ENCODE peak calls at places on chromosome 14, in ten cellular contexts. One of them, this sample, is unnamed.

GRCh38 chr14:95098984-95099599 is 58.2 kb downstream of the DICER1 start:
- DNase-seq in esophagus squamous epithelium: no peak
- DNase-seq in nephron progenitor cell: peak; percentile 57
- DNase-seq in kidney epithelial cell: no peak
- DNase-seq in HepG2: peak; percentile 22
- DNase-seq in ovary: peak; percentile 44
- DNase-seq in ascending aorta: peak; percentile 75
- DNase-seq in lower leg skin: peak; percentile 91
- DNase-seq in Calu3: peak; percentile 41
- DNase-seq in HFF-Myc: peak; percentile 45
- DNase-seq in this sample: peak; percentile 41

GRCh38 chr14:106551265-106551664 is 1024.9 kb downstream of the TMEM121 start:
- DNase-seq in esophagus squamous epithelium: no peak
- DNase-seq in Calu3: peak; percentile 22
- DNase-seq in ovary: no peak
- DNase-seq in HepG2: no peak
- DNase-seq in nephron progenitor cell: no peak
- DNase-seq in lower leg skin: no peak
- DNase-seq in kidney epithelial cell: no peak
- DNase-seq in HFF-Myc: no peak
- DNase-seq in ascending aorta: no peak
- DNase-seq in this sample: no peak

GRCh38 chr14:59634617-59635016 is 58.0 kb upstream of the CCDC175 start:
- DNase-seq in ovary: no peak
- DNase-seq in lower leg skin: no peak
- DNase-seq in nephron progenitor cell: no peak
- DNase-seq in ascending aorta: no peak
- DNase-seq in kidney epithelial cell: no peak
- DNase-seq in HepG2: no peak
- DNase-seq in HFF-Myc: no peak
- DNase-seq in Calu3: no peak
- DNase-seq in esophagus squamous epithelium: no peak
- DNase-seq in this sample: no peak

GRCh38 chr14:39228509-39229221 is 5.0 kb upstream of the MIA2 start:
- DNase-seq in lower leg skin: no peak
- DNase-seq in nephron progenitor cell: no peak
- DNase-seq in ovary: no peak
- DNase-seq in HFF-Myc: no peak
- DNase-seq in HepG2: no peak
- DNase-seq in ascending aorta: no peak
- DNase-seq in esophagus squamous epithelium: no peak
- DNase-seq in Calu3: no peak
- DNase-seq in kidney epithelial cell: no peak
- DNase-seq in this sample: no peak

GRCh38 chr14:95493976-95494375 is 22.5 kb downstream of the SYNE3 start:
- DNase-seq in lower leg skin: no peak
- DNase-seq in ascending aorta: no peak
- DNase-seq in esophagus squamous epithelium: no peak
- DNase-seq in ovary: no peak
- DNase-seq in kidney epithelial cell: no peak
- DNase-seq in HepG2: no peak
- DNase-seq in nephron progenitor cell: no peak
- DNase-seq in HFF-Myc: no peak
- DNase-seq in Calu3: no peak
- DNase-seq in this sample: no peak

GRCh38 chr14:94173471-94173884 is 644 bp upstream of the PPP4R4 start:
- DNase-seq in lower leg skin: no peak
- DNase-seq in Calu3: peak; percentile 5
- DNase-seq in esophagus squamous epithelium: no peak
- DNase-seq in nephron progenitor cell: no peak
- DNase-seq in HepG2: no peak
- DNase-seq in ascending aorta: no peak
- DNase-seq in kidney epithelial cell: peak; percentile 21
- DNase-seq in ovary: no peak
- DNase-seq in HFF-Myc: no peak
- DNase-seq in this sample: no peak

GRCh38 chr14:93009471-93010117 is 86.6 kb downstream of the CHGA start:
- DNase-seq in kidney epithelial cell: no peak
- DNase-seq in ascending aorta: no peak
- DNase-seq in nephron progenitor cell: no peak
- DNase-seq in ovary: no peak
- DNase-seq in Calu3: no peak
- DNase-seq in HepG2: no peak
- DNase-seq in HFF-Myc: no peak
- DNase-seq in lower leg skin: peak; percentile 90
- DNase-seq in esophagus squamous epithelium: no peak
- DNase-seq in this sample: no peak

GRCh38 chr14:23555882-23556699 is at the start of gene THTPA:
- DNase-seq in lower leg skin: peak; percentile 98
- DNase-seq in Calu3: peak; percentile 89
- DNase-seq in esophagus squamous epithelium: peak; percentile 58
- DNase-seq in kidney epithelial cell: peak; percentile 73
- DNase-seq in ascending aorta: peak; percentile 96
- DNase-seq in ovary: peak; percentile 91
- DNase-seq in HFF-Myc: peak; percentile 62
- DNase-seq in nephron progenitor cell: peak; percentile 94
- DNase-seq in HepG2: peak; percentile 96
- DNase-seq in this sample: peak; percentile 53

GRCh38 chr14:71341160-71341559 is 433.9 kb downstream of the PCNX1 start:
- DNase-seq in HFF-Myc: no peak
- DNase-seq in ovary: no peak
- DNase-seq in Calu3: no peak
- DNase-seq in lower leg skin: no peak
- DNase-seq in ascending aorta: no peak
- DNase-seq in esophagus squamous epithelium: no peak
- DNase-seq in nephron progenitor cell: no peak
- DNase-seq in HepG2: no peak
- DNase-seq in kidney epithelial cell: no peak
- DNase-seq in this sample: no peak

GRCh38 chr14:92493492-92493891 is 20.1 kb upstream of the RIN3 start:
- DNase-seq in ovary: no peak
- DNase-seq in lower leg skin: peak; percentile 81
- DNase-seq in HepG2: no peak
- DNase-seq in Calu3: no peak
- DNase-seq in esophagus squamous epithelium: no peak
- DNase-seq in ascending aorta: peak; percentile 48
- DNase-seq in kidney epithelial cell: no peak
- DNase-seq in HFF-Myc: no peak
- DNase-seq in nephron progenitor cell: no peak
- DNase-seq in this sample: no peak

GRCh38 chr14:75864352-75864751 is 117.4 kb downstream of the TGFB3 start:
- DNase-seq in lower leg skin: no peak
- DNase-seq in HFF-Myc: no peak
- DNase-seq in ovary: no peak
- DNase-seq in ascending aorta: no peak
- DNase-seq in esophagus squamous epithelium: no peak
- DNase-seq in HepG2: no peak
- DNase-seq in Calu3: no peak
- DNase-seq in kidney epithelial cell: no peak
- DNase-seq in nephron progenitor cell: no peak
- DNase-seq in this sample: no peak

GRCh38 chr14:74083784-74084276 is 423 bp downstream of the ALDH6A1 start:
- DNase-seq in nephron progenitor cell: no peak
- DNase-seq in ascending aorta: no peak
- DNase-seq in lower leg skin: no peak
- DNase-seq in esophagus squamous epithelium: no peak
- DNase-seq in Calu3: no peak
- DNase-seq in ovary: no peak
- DNase-seq in HepG2: peak; percentile 32
- DNase-seq in kidney epithelial cell: no peak
- DNase-seq in HFF-Myc: no peak
- DNase-seq in this sample: no peak

GRCh38 chr14:105536691-105537579 is 10.6 kb downstream of the TMEM121 start:
- DNase-seq in Calu3: no peak
- DNase-seq in nephron progenitor cell: no peak
- DNase-seq in ascending aorta: no peak
- DNase-seq in kidney epithelial cell: no peak
- DNase-seq in ovary: no peak
- DNase-seq in esophagus squamous epithelium: no peak
- DNase-seq in HFF-Myc: no peak
- DNase-seq in HepG2: no peak
- DNase-seq in lower leg skin: no peak
- DNase-seq in this sample: no peak

GRCh38 chr14:56334458-56334857 is 216.2 kb downstream of the PELI2 start:
- DNase-seq in kidney epithelial cell: no peak
- DNase-seq in HFF-Myc: no peak
- DNase-seq in esophagus squamous epithelium: no peak
- DNase-seq in ascending aorta: no peak
- DNase-seq in nephron progenitor cell: no peak
- DNase-seq in lower leg skin: no peak
- DNase-seq in Calu3: no peak
- DNase-seq in HepG2: no peak
- DNase-seq in ovary: no peak
- DNase-seq in this sample: no peak

GRCh38 chr14:88611878-88612277 is 49.0 kb downstream of the ZC3H14 start:
- DNase-seq in ovary: no peak
- DNase-seq in ascending aorta: no peak
- DNase-seq in kidney epithelial cell: no peak
- DNase-seq in esophagus squamous epithelium: no peak
- DNase-seq in lower leg skin: no peak
- DNase-seq in Calu3: no peak
- DNase-seq in nephron progenitor cell: no peak
- DNase-seq in HFF-Myc: no peak
- DNase-seq in HepG2: no peak
- DNase-seq in this sample: no peak

GRCh38 chr14:94009767-94010166 is 12.7 kb downstream of the CCDC197 start:
- DNase-seq in lower leg skin: no peak
- DNase-seq in ascending aorta: no peak
- DNase-seq in nephron progenitor cell: no peak
- DNase-seq in HepG2: no peak
- DNase-seq in HFF-Myc: peak; percentile 38
- DNase-seq in ovary: no peak
- DNase-seq in esophagus squamous epithelium: no peak
- DNase-seq in Calu3: no peak
- DNase-seq in kidney epithelial cell: peak; percentile 75
- DNase-seq in this sample: no peak

DNA sequence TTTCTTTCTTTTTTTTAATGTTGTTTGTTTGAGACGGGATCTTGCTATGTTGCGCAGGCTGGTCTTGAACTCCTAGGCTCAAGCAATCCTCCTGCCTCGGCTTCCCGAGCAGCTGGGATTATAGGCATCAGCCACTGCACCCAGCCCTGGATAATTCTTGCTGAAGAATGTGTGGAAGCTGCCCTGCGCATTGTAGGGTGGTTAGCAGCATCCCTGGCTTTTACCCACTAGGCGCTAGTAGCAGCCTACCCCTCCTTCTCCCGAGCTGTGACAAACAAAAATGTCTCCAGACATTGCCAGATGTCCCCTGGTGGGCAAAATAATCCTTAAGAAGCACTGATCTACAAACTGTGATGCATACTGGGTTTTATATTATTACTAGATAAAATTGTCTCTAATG is 6.6 kb downstream of the DCAF4 start:
- DNase-seq in ascending aorta: no peak
- DNase-seq in HFF-Myc: no peak
- DNase-seq in kidney epithelial cell: no peak
- DNase-seq in Calu3: no peak
- DNase-seq in ovary: no peak
- DNase-seq in esophagus squamous epithelium: no peak
- DNase-seq in nephron progenitor cell: no peak
- DNase-seq in HepG2: no peak
- DNase-seq in lower leg skin: peak; percentile 68
- DNase-seq in this sample: no peak
- TF ChIP-seq CTCF in ascending aorta: no peak
- TF ChIP-seq CTCF in HFF-Myc: no peak
- TF ChIP-seq CTCF in kidney epithelial cell: no peak
- TF ChIP-seq CTCF in Calu3: no peak
- TF ChIP-seq CTCF in ovary: no peak
- TF ChIP-seq CTCF in esophagus squamous epithelium: no peak
- TF ChIP-seq CTCF in nephron progenitor cell: no peak
- TF ChIP-seq CTCF in HepG2: no peak
- TF ChIP-seq CTCF in lower leg skin: no peak
- TF ChIP-seq CTCF in this sample: no peak

GRCh38 chr14:33914676-33915516 is 36.0 kb downstream of the EGLN3 start:
- DNase-seq in Calu3: peak; percentile 68
- DNase-seq in HepG2: no peak
- DNase-seq in nephron progenitor cell: no peak
- DNase-seq in ovary: no peak
- DNase-seq in kidney epithelial cell: peak; percentile 57
- DNase-seq in HFF-Myc: peak; percentile 51
- DNase-seq in lower leg skin: no peak
- DNase-seq in esophagus squamous epithelium: no peak
- DNase-seq in ascending aorta: peak; percentile 74
- DNase-seq in this sample: no peak
- TF ChIP-seq CTCF in Calu3: no peak
- TF ChIP-seq CTCF in HepG2: no peak
- TF ChIP-seq CTCF in nephron progenitor cell: no peak
- TF ChIP-seq CTCF in ovary: no peak
- TF ChIP-seq CTCF in kidney epithelial cell: no peak
- TF ChIP-seq CTCF in HFF-Myc: no peak
- TF ChIP-seq CTCF in lower leg skin: no peak
- TF ChIP-seq CTCF in esophagus squamous epithelium: no peak
- TF ChIP-seq CTCF in ascending aorta: no peak
- TF ChIP-seq CTCF in this sample: no peak

GRCh38 chr14:100028990-100029677 is 36.1 kb upstream of the EVL start:
- DNase-seq in Calu3: no peak
- DNase-seq in kidney epithelial cell: no peak
- DNase-seq in ovary: no peak
- DNase-seq in HepG2: no peak
- DNase-seq in esophagus squamous epithelium: no peak
- DNase-seq in ascending aorta: no peak
- DNase-seq in lower leg skin: no peak
- DNase-seq in nephron progenitor cell: no peak
- DNase-seq in HFF-Myc: no peak
- DNase-seq in this sample: no peak
- TF ChIP-seq CTCF in Calu3: peak; percentile 20
- TF ChIP-seq CTCF in kidney epithelial cell: no peak
- TF ChIP-seq CTCF in ovary: no peak
- TF ChIP-seq CTCF in HepG2: no peak
- TF ChIP-seq CTCF in esophagus squamous epithelium: no peak
- TF ChIP-seq CTCF in ascending aorta: no peak
- TF ChIP-seq CTCF in lower leg skin: no peak
- TF ChIP-seq CTCF in nephron progenitor cell: no peak
- TF ChIP-seq CTCF in HFF-Myc: no peak
- TF ChIP-seq CTCF in this sample: no peak

DNA sequence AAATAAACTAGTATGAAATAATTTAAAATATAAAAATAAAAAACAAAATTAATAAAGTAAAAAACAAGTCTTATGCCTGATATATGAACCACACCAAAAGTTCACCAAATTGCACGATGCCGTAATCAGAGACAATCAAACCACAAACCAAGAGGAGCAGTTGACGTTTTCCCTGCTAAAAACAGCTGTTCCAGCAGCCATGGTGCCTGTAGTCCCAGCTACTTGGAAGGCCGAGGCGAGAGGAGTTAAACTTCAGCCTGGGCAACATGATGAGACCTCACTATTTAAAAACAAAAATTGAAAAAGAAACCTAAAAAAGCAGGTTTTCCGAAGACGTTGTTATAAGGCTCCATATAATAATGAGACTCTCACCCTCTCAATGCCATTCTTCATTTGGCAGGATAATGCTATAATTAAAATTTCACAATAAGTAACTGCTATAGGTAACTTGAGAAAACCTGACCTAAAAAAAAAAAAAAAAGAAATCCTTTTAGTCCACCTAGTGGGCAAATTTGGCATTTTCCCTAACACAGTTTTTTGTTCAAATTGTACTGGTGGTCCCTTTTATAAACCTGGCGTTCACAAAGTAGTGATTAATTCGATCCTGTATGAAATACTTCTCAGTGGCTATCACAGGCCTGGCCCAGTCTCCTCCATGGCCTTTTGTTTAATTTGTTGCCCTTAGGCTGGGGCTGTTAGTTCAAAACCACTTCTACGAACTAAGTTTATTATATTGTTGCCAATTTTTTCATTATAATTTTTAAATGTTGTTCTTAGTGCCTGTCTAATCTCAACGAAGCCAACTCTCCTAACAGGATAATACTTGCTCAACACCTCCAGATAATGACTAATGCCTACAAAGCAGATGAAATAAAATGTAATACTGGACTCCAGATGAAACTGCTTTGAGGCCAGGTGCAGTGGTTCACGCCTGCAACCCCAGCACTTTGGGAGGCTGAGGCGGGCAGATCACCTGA is 62.1 kb downstream of the TNFAIP2 start:
- DNase-seq in lower leg skin: no peak
- DNase-seq in ovary: no peak
- DNase-seq in Calu3: peak; percentile 31
- DNase-seq in nephron progenitor cell: no peak
- DNase-seq in kidney epithelial cell: no peak
- DNase-seq in HFF-Myc: peak; percentile 27
- DNase-seq in esophagus squamous epithelium: no peak
- DNase-seq in HepG2: peak; percentile 27
- DNase-seq in ascending aorta: no peak
- DNase-seq in this sample: no peak
- TF ChIP-seq CTCF in lower leg skin: no peak
- TF ChIP-seq CTCF in ovary: peak; percentile 19
- TF ChIP-seq CTCF in Calu3: peak; percentile 69
- TF ChIP-seq CTCF in nephron progenitor cell: peak; percentile 89
- TF ChIP-seq CTCF in kidney epithelial cell: peak; percentile 60
- TF ChIP-seq CTCF in HFF-Myc: peak; percentile 50
- TF ChIP-seq CTCF in esophagus squamous epithelium: peak; percentile 61
- TF ChIP-seq CTCF in HepG2: peak; percentile 46
- TF ChIP-seq CTCF in ascending aorta: peak; percentile 42
- TF ChIP-seq CTCF in this sample: peak; percentile 52